ENCODE peak calls at places on chromosomes 11 and 22, in five cellular contexts. M, U, I, L and X are unnamed samples.
A peak's percentile ranks its signal among the peaks of the same experiment; 100 is the strongest.

GRCh38 chr22:35212020-35212419 is 45.3 kb upstream of the HMGXB4 start:
- DNase-seq in I (peak; percentile 26), L (no peak), U (no peak), M (no peak), X (no peak)

GRCh38 chr11:65575568-65576231 is at the start of gene EHBP1L1:
- DNase-seq in L (peak; percentile 91), M (peak; percentile 76), U (no peak), I (peak; percentile 71), X (no peak)

GRCh38 chr22:35910926-35911325 is 117.7 kb downstream of the RBFOX2 start:
- DNase-seq in L (no peak), I (no peak), U (no peak), M (no peak), X (no peak)

GRCh38 chr22:32518848-32519247 is 44.2 kb downstream of the FBXO7 start:
- DNase-seq in I (no peak), L (no peak), U (no peak), M (no peak), X (no peak)

GRCh38 chr11:101436511-101437142 is 147.2 kb downstream of the TRPC6 start:
- DNase-seq in L (no peak), M (peak; percentile 41), I (peak; percentile 46), U (no peak), X (no peak)

GRCh38 chr11:132601863-132602262 is 930.4 kb downstream of the OPCML start:
- DNase-seq in I (no peak), L (no peak), U (no peak), M (no peak), X (no peak)

GRCh38 chr11:6505577-6506240 is 8.6 kb downstream of the DNHD1 start:
- DNase-seq in L (no peak), M (no peak), I (peak; percentile 72), U (no peak), X (no peak)

GRCh38 chr11:61270354-61271070 is 24.6 kb downstream of the VWCE start:
- DNase-seq in U (no peak), M (no peak), I (peak; percentile 21), L (no peak), X (no peak)

GRCh38 chr22:37485714-37486223 is 415 bp downstream of the MFNG start:
- DNase-seq in U (no peak), L (no peak), I (no peak), M (no peak), X (no peak)

GRCh38 chr11:44595964-44596381 is 30.5 kb downstream of the CD82 start:
- DNase-seq in L (no peak), I (no peak), M (no peak), U (no peak), X (peak; percentile 75)

GRCh38 chr22:27982630-27983180 is 63.6 kb upstream of the PITPNB start:
- DNase-seq in L (no peak), I (no peak), M (no peak), U (no peak), X (no peak)

GRCh38 chr22:44773082-44773481 is 20.7 kb downstream of the ARHGAP8 start:
- DNase-seq in L (no peak), U (no peak), I (no peak), M (no peak), X (no peak)

GRCh38 chr22:20977516-20978170 is 4.5 kb upstream of the LZTR1 start:
- DNase-seq in I (no peak), L (no peak), U (no peak), M (no peak), X (no peak)

GRCh38 chr11:13465909-13466371 is 2.9 kb upstream of the BTBD10 start:
- DNase-seq in L (no peak), U (no peak), I (peak; percentile 55), M (no peak), X (no peak)

GRCh38 chr22:39087881-39088687 is 9.0 kb upstream of the APOBEC3H start:
- DNase-seq in U (no peak), M (no peak), L (no peak), I (peak; percentile 6), X (peak; percentile 5)

GRCh38 chr11:19957301-19957985 is 202.8 kb downstream of the DBX1 start:
- DNase-seq in I (no peak), M (no peak), U (no peak), L (no peak), X (no peak)

GRCh38 chr11:57471496-57471895 is 11.2 kb downstream of the RTN4RL2 start:
- DNase-seq in I (no peak), U (no peak), M (no peak), L (no peak), X (no peak)

GRCh38 chr11:26931881-26932280 is 62.0 kb upstream of the FIBIN start:
- DNase-seq in M (no peak), U (no peak), L (no peak), I (no peak), X (no peak)

DNA sequence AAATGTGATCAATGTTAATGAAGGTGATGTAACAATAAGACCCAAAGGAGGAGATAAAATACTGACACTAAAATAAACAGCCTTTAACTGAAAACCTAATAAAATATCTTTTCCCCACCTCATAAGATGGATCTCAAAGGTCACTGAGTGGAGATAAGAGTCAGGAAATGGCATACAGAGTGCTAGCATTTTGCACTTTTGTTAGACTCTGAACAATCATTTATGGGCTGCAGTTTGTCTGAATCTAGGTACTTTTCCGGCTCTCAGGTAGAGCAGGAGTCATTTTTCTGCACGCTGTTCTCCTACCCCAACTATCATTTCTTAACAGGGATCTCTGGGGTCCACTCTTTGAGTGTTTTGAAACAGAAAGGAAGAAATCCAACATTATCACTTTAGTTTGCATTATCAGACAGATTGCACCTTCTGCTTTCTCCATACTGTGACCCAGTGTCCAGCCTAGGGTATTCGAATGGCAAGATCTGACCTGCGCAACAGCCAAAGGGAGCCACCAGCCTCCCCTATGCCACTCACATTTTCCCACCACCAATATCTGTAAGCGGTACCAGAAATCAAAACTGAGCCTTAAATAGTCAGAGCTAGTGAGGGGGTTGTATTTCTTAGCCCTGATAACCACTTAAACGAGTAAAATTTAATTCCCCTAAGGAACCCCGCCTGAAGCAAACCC is 866 bp downstream of the SIAE start:
- DNase-seq in I (no peak), L (no peak), U (no peak), M (peak; percentile 32), X (no peak)
- H3K27ac ChIP-seq in I (no peak overlapping the region), L (peak overlapping the region; percentile 94), U (peak overlapping the region; percentile 92), M (peak overlapping the region; percentile 91), X (peak overlapping the region; percentile 80)

DNA sequence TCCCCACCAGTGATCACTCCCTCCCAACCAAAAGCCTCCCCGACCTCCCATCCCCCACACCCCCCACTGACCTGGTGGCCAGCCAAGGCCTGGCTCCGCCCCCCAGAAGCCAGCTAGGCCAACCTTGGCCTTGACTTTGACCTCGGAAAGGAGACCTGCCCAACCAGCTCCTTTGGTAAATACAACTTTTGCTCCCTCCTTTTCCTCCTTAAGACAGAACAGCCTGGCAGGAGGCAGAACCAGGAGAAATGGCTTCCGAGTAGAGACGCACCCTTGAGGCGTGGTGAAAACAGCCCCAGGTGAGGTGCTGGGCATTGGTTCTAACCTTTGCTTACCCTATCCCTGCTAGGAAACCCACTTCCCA is 27.0 kb downstream of the PLEKHA7 start:
- DNase-seq in I (no peak), M (peak; percentile 91), U (no peak), L (no peak), X (no peak)
- H3K27ac ChIP-seq in I (peak overlapping the region; percentile 6), M (peak overlapping the region; percentile 80), U (peak overlapping the region; percentile 96), L (peak overlapping the region; percentile 63), X (no peak overlapping the region)

GRCh38 chr11:47359586-47359985 is 7.1 kb upstream of the MYBPC3 start:
- DNase-seq in U (no peak), M (no peak), L (no peak), I (no peak), X (no peak)

GRCh38 chr11:47358731-47359051 is 6.2 kb upstream of the MYBPC3 start:
- DNase-seq in M (no peak), L (no peak), I (no peak), U (no peak), X (no peak)

GRCh38 chr11:47357985-47358730 is 5.7 kb upstream of the MYBPC3 start:
- DNase-seq in L (no peak), U (no peak), I (no peak), M (no peak), X (no peak)

GRCh38 chr11:47360341-47360740 is 7.8 kb upstream of the MYBPC3 start:
- DNase-seq in I (no peak), L (no peak), U (no peak), M (no peak), X (no peak)

DNA sequence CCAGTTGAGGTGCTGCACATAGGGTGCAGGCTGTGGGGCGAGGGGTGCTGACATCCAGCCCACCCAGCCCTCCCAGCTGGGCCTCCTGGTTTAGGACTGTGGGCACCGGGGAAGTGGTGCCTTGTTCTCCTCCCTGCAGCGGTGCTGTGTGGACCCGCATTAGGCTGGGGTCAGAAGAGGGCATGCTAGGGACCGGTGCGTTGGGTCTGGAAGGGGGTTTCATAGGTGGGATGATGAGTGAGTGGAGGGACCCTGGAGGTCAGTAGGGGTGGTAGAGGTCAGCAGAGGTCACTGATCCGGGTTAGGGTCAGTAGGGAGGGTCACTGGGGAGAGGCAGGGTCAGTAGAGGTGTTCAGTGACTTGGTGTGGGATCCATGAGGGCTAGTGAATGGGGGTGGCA is 6.7 kb upstream of the MYBPC3 start:
- DNase-seq in L (no peak), I (no peak), M (no peak), U (no peak), X (no peak)
- H3K27ac ChIP-seq in L (no peak overlapping the region), I (no peak overlapping the region), M (no peak overlapping the region), U (no peak overlapping the region), X (no peak overlapping the region)

DNA sequence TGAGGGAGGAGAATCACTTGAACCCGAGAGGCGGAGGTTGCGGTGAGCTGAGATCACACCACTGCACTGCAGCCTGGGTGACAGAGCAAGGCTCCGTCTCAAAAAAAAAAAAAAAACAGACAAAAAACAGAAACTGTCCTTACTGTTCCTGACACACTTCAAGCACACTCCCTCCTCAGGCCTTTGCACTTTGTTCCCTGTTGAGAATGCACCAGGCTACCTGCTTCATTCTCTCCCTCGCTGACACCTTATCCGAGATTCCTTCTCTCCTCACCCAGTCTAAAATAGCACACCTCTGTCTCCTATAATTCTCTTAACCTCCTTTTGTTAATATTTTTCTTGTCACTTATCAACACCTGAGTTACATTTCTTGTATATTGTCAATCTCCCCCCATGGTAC is 32.3 kb upstream of the TECTA start:
- DNase-seq in L (no peak), M (peak; percentile 43), U (no peak), I (no peak), X (no peak)
- H3K27ac ChIP-seq in L (no peak overlapping the region), M (peak overlapping the region; percentile 60), U (no peak overlapping the region), I (no peak overlapping the region), X (no peak overlapping the region)

GRCh38 chr11:46272816-46273427 is 4.5 kb upstream of the CREB3L1 start:
- DNase-seq in M (peak; percentile 84), L (peak; percentile 78), I (peak; percentile 65), U (no peak), X (no peak)

GRCh38 chr11:46271407-46271806 is 6.1 kb upstream of the CREB3L1 start:
- DNase-seq in I (no peak), U (no peak), L (no peak), M (no peak), X (no peak)

GRCh38 chr11:46271875-46272815 is 5.3 kb upstream of the CREB3L1 start:
- DNase-seq in I (no peak), M (peak; percentile 70), L (no peak), U (no peak), X (no peak)

GRCh38 chr11:46275964-46276641 is 1.4 kb upstream of the CREB3L1 start:
- DNase-seq in I (no peak), U (no peak), L (peak; percentile 81), M (peak; percentile 91), X (no peak)

GRCh38 chr11:46273511-46274205 is 3.8 kb upstream of the CREB3L1 start:
- DNase-seq in L (no peak), M (peak; percentile 80), U (no peak), I (no peak), X (no peak)
- H3K27ac ChIP-seq in L (peak overlapping the region; percentile 82), M (peak overlapping the region; percentile 92), U (peak overlapping the region; percentile 76), I (peak overlapping the region; percentile 43), X (no peak overlapping the region)